ENCODE peak calls at places on chromosome 7, in five cellular contexts. I is ecto neural progenitor cell, S is M059J, B is heart left ventricle, N is NCI-H1105 treated with DMSO at 0.1 percent for 48 hours. P is an unnamed sample.

GRCh38 chr7:74292757-74293576 is 3.8 kb downstream of the CLIP2 start:
- DNase-seq in I (no peak), S (no peak), B (no peak), N (no peak), P (no peak)

GRCh38 chr7:46784746-46785145 is 797.2 kb downstream of the TNS3 start:
- DNase-seq in I (no peak), S (peak; percentile 95), B (no peak), N (no peak), P (peak; percentile 91)

GRCh38 chr7:105788816-105789349 is 87.5 kb downstream of the ATXN7L1 start:
- DNase-seq in I (no peak), S (no peak), B (no peak), N (no peak), P (no peak)

GRCh38 chr7:18521945-18522566 is 26.5 kb downstream of the HDAC9 start:
- DNase-seq in I (no peak), S (no peak), B (no peak), N (no peak), P (no peak)

GRCh38 chr7:53398566-53398965 is 363.1 kb downstream of the POM121L12 start:
- DNase-seq in I (no peak), S (no peak), B (no peak), N (no peak), P (no peak)

GRCh38 chr7:101598422-101598957 is 30.6 kb downstream of the MYL10 start:
- DNase-seq in I (no peak), S (no peak), B (no peak), N (no peak), P (no peak)

GRCh38 chr7:55212838-55213237 is 152.3 kb upstream of the LANCL2 start:
- DNase-seq in I (no peak), S (peak; percentile 34), B (no peak), N (no peak), P (no peak)

GRCh38 chr7:75892634-75893272 is 13.9 kb downstream of the RHBDD2 start:
- DNase-seq in I (no peak), S (peak; percentile 73), B (peak; percentile 74), N (no peak), P (no peak)

GRCh38 chr7:98194672-98195457 is 16.4 kb upstream of the BHLHA15 start:
- DNase-seq in I (no peak), S (no peak), B (no peak), N (no peak), P (no peak)

GRCh38 chr7:39582536-39582935 is 16.3 kb downstream of the YAE1 start:
- DNase-seq in I (no peak), S (no peak), B (no peak), N (no peak), P (peak; percentile 34)

GRCh38 chr7:66303454-66304160 is 98.5 kb downstream of the TPST1 start:
- DNase-seq in I (no peak), S (no peak), B (no peak), N (no peak), P (no peak)

GRCh38 chr7:75565129-75565528 is 73.0 kb downstream of the SPDYE5 start:
- DNase-seq in I (no peak), S (peak; percentile 99), B (peak; percentile 32), N (no peak), P (peak; percentile 93)

GRCh38 chr7:67593807-67594206 is 597.2 kb downstream of the TYW1 start:
- DNase-seq in I (no peak), S (peak; percentile 10), B (no peak), N (peak; percentile 40), P (no peak)

GRCh38 chr7:471866-472639 is 47.6 kb downstream of the PDGFA start:
- DNase-seq in I (no peak), S (peak; percentile 77), B (peak; percentile 87), N (no peak), P (peak; percentile 56)

GRCh38 chr7:123647106-123647730 is 8.4 kb upstream of the LMOD2 start:
- DNase-seq in I (no peak), S (peak; percentile 44), B (no peak), N (no peak), P (no peak)

GRCh38 chr7:105015631-105015965 is 1.6 kb downstream of the KMT2E start:
- DNase-seq in I (no peak), S (peak; percentile 53), B (no peak), N (peak; percentile 38), P (no peak)

GRCh38 chr7:106597014-106597413 is 63.9 kb downstream of the CCDC71L start:
- DNase-seq in I (no peak), S (no peak), B (no peak), N (no peak), P (no peak)

GRCh38 chr7:100089458-100090201 is 861 bp downstream of the COPS6 start:
- DNase-seq in I (no peak), S (peak; percentile 66), B (no peak), N (no peak), P (peak; percentile 46)

GRCh38 chr7:155763122-155763521 is 49.1 kb downstream of the SHH start:
- DNase-seq in I (no peak), S (no peak), B (no peak), N (no peak), P (no peak)

GRCh38 chr7:26413007-26413691 is 121.5 kb downstream of the SNX10 start:
- DNase-seq in I (no peak), S (no peak), B (no peak), N (peak; percentile 97), P (no peak)

GRCh38 chr7:90999989-91000979 is 263.9 kb upstream of the FZD1 start:
- DNase-seq in I (no peak), S (peak; percentile 33), B (no peak), N (no peak), P (no peak)

GRCh38 chr7:70092314-70093303 is 494.3 kb downstream of the AUTS2 start:
- DNase-seq in I (no peak), S (peak; percentile 73), B (no peak), N (peak; percentile 99), P (peak; percentile 33)